ENCODE peak calls at places on chromosomes 3 and 15, in four cellular contexts. F is T-helper 17 cell, K is left ventricle myocardium inferior, D is hepatic stellate cell. O is an unnamed sample.
A peak's percentile ranks its signal among the peaks of the same experiment; 100 is the strongest.

GRCh38 chr3:129344540-129345220 is 66.0 kb downstream of the HMCES start:
- DNase-seq in F (no peak), K (no peak), D (peak; percentile 36), O (peak; percentile 80)

GRCh38 chr15:60128000-60128376 is 123.9 kb downstream of the FOXB1 start:
- DNase-seq in F (no peak), K (no peak), D (no peak), O (no peak)

GRCh38 chr15:52232327-52232726 is 41.1 kb upstream of the GNB5 start:
- DNase-seq in F (no peak), K (no peak), D (no peak), O (no peak)

GRCh38 chr15:99176757-99177156 is 71.9 kb downstream of the SYNM start:
- DNase-seq in F (no peak), K (no peak), D (no peak), O (no peak)

GRCh38 chr3:58528629-58529028 is 8.4 kb downstream of the ACOX2 start:
- DNase-seq in F (no peak), K (peak; percentile 39), D (no peak), O (no peak)

GRCh38 chr3:48367201-48367600 is 4.8 kb upstream of the FBXW12 start:
- DNase-seq in F (no peak), K (no peak), D (no peak), O (no peak)

GRCh38 chr3:105304487-105304886 is 62.2 kb upstream of the ALCAM start:
- DNase-seq in F (no peak), K (no peak), D (no peak), O (no peak)

GRCh38 chr3:40116478-40117162 is 192.9 kb upstream of the EIF1B start:
- DNase-seq in F (no peak), K (no peak), D (no peak), O (no peak)